ENCODE peak calls at places on chromosomes 12 and 14, in four cellular contexts. A, M, L and X are unnamed samples.
A peak's percentile ranks its signal among the peaks of the same experiment; 100 is the strongest.

GRCh38 chr14:52000019-52000582 is 10.8 kb downstream of the RTRAF start:
- DNase-seq in L (no peak), A (no peak), M (no peak), X (no peak)

GRCh38 chr14:89185919-89186849 is 230.8 kb downstream of the FOXN3 start:
- DNase-seq in A (no peak), M (peak; percentile 53), L (peak; percentile 47), X (peak; percentile 73)

GRCh38 chr14:75453817-75454434 is 26.1 kb downstream of the JDP2 start:
- DNase-seq in A (peak; percentile 30), M (no peak), L (no peak), X (no peak)

GRCh38 chr14:101881426-101881825 is 82.9 kb upstream of the DYNC1H1 start:
- DNase-seq in M (no peak), A (no peak), L (no peak), X (no peak)

GRCh38 chr14:34536951-34537676 is 2.4 kb downstream of the EAPP start:
- DNase-seq in M (no peak), L (peak; percentile 63), A (no peak), X (no peak)

GRCh38 chr12:104586325-104587048 is 129.7 kb downstream of the CHST11 start:
- DNase-seq in A (no peak), M (no peak), L (no peak), X (no peak)

GRCh38 chr12:124402281-124403066 is 107.6 kb downstream of the RFLNA start:
- DNase-seq in M (no peak), A (no peak), L (no peak), X (no peak)

GRCh38 chr14:75317148-75317547 is 38.5 kb downstream of the FOS start:
- DNase-seq in A (no peak), L (no peak), M (no peak), X (no peak)

GRCh38 chr12:12240671-12241345 is 26.0 kb downstream of the LRP6 start:
- DNase-seq in A (no peak), L (peak; percentile 53), M (no peak), X (no peak)